ENCODE peak calls at places on chromosomes 7 and 10, in nine cellular contexts. J, C, I, H, A, Z, T, R and Q are unnamed samples. For H3K4me1, the result is how much of the 10 kb centered on the place peaks cover.

GRCh38 chr10:88200637-88201036 is 337.2 kb downstream of the PTEN start:
- DNase-seq in J (no peak), C (no peak), I (no peak), H (no peak), A (no peak), Z (no peak), T (no peak), R (no peak), Q (no peak)

GRCh38 chr10:19815478-19816419 is 483 bp upstream of the PLXDC2 start:
- DNase-seq in J (peak), C (peak), I (peak), H (no peak), A (no peak), Z (peak), T (peak), R (no peak), Q (peak)

GRCh38 chr7:40579401-40579800 is 444.6 kb downstream of the SUGCT start:
- DNase-seq in J (no peak), C (no peak), I (no peak), H (no peak), A (no peak), Z (no peak), T (no peak), R (no peak), Q (no peak)

GRCh38 chr7:110774066-110774465 is 316.9 kb upstream of the LRRN3 start:
- DNase-seq in J (no peak), C (no peak), I (no peak), H (no peak), A (no peak), Z (no peak), T (no peak), R (no peak), Q (no peak)

GRCh38 chr10:7610017-7610416 is 56.7 kb downstream of the ITIH5 start:
- DNase-seq in J (no peak), C (no peak), I (no peak), H (no peak), A (no peak), Z (no peak), T (no peak), R (no peak), Q (no peak)

GRCh38 chr7:134899729-134900128 is 86.6 kb upstream of the AGBL3 start:
- DNase-seq in J (no peak), C (no peak), I (no peak), H (no peak), A (no peak), Z (no peak), T (no peak), R (no peak), Q (no peak)

GRCh38 chr7:85324145-85324799 is 137.4 kb upstream of the SEMA3D start:
- DNase-seq in J (no peak), C (no peak), I (no peak), H (no peak), A (no peak), Z (no peak), T (no peak), R (no peak), Q (no peak)

GRCh38 chr10:86221442-86222335 is 144.9 kb downstream of the GRID1 start:
- DNase-seq in J (no peak), C (no peak), I (no peak), H (no peak), A (no peak), Z (no peak), T (no peak), R (no peak), Q (no peak)

GRCh38 chr7:114574384-114574783 is 159.8 kb downstream of the FOXP2 start:
- DNase-seq in J (no peak), C (no peak), I (no peak), H (no peak), A (no peak), Z (no peak), T (no peak), R (no peak), Q (no peak)

GRCh38 chr7:45873355-45873754 is 473 bp upstream of the CCDC201 start:
- DNase-seq in J (no peak), C (no peak), I (no peak), H (no peak), A (no peak), Z (no peak), T (no peak), R (no peak), Q (no peak)

GRCh38 chr10:63197304-63198092 is 64.4 kb downstream of the NRBF2 start:
- DNase-seq in J (no peak), C (no peak), I (no peak), H (no peak), A (no peak), Z (no peak), T (no peak), R (no peak), Q (no peak)

GRCh38 chr7:117034851-117035462 is 81.7 kb downstream of the ST7 start:
- DNase-seq in J (no peak), C (no peak), I (no peak), H (peak), A (no peak), Z (no peak), T (no peak), R (no peak), Q (no peak)

GRCh38 chr10:25758041-25758457 is 176.0 kb upstream of the MYO3A start:
- DNase-seq in J (no peak), C (no peak), I (no peak), H (no peak), A (no peak), Z (no peak), T (no peak), R (peak), Q (no peak)

GRCh38 chr7:133854739-133855138 is 272.4 kb upstream of the LRGUK start:
- DNase-seq in J (no peak), C (no peak), I (no peak), H (peak), A (no peak), Z (no peak), T (no peak), R (peak), Q (no peak)

GRCh38 chr7:157615852-157616251 is 279.0 kb downstream of the DNAJB6 start:
- DNase-seq in J (no peak), C (peak), I (no peak), H (no peak), A (no peak), Z (no peak), T (no peak), R (no peak), Q (no peak)

GRCh38 chr7:85471312-85471711 is 284.5 kb upstream of the SEMA3D start:
- DNase-seq in J (no peak), C (no peak), I (no peak), H (no peak), A (no peak), Z (no peak), T (no peak), R (no peak), Q (no peak)

GRCh38 chr7:129790136-129790535 is 162.6 kb downstream of the UBE2H start:
- DNase-seq in J (no peak), C (peak), I (no peak), H (no peak), A (no peak), Z (no peak), T (no peak), R (no peak), Q (no peak)

GRCh38 chr10:62056219-62056618 is 154.7 kb downstream of the ARID5B start:
- DNase-seq in J (no peak), C (no peak), I (no peak), H (no peak), A (no peak), Z (no peak), T (no peak), R (no peak), Q (no peak)
- H3K4me1 ChIP-seq in J (half or more), C (under half), I (half or more), H (under half), A (under half), Z (under half), T (half or more), R (under half), Q (under half)

GRCh38 chr7:11341285-11341944 is 367.7 kb downstream of the PHF14 start:
- DNase-seq in J (no peak), C (no peak), I (no peak), H (peak), A (no peak), Z (no peak), T (no peak), R (no peak), Q (no peak)
- H3K27ac ChIP-seq in J (no peak), C (no peak), I (no peak), H (no peak), A (no peak), Z (no peak), T (no peak), R (no peak), Q (no peak)

GRCh38 chr10:60427148-60427547 is 37.5 kb upstream of the ANK3 start:
- DNase-seq in J (no peak), C (no peak), I (no peak), H (no peak), A (no peak), Z (no peak), T (no peak), R (no peak), Q (no peak)

GRCh38 chr10:60425392-60426110 is 35.9 kb upstream of the ANK3 start:
- DNase-seq in J (no peak), C (no peak), I (no peak), H (peak), A (no peak), Z (no peak), T (no peak), R (no peak), Q (no peak)

GRCh38 chr10:60427709-60428386 is 38.2 kb upstream of the ANK3 start:
- DNase-seq in J (no peak), C (no peak), I (no peak), H (no peak), A (no peak), Z (no peak), T (no peak), R (no peak), Q (no peak)

GRCh38 chr10:60424971-60425370 is 35.3 kb upstream of the ANK3 start:
- DNase-seq in J (no peak), C (no peak), I (no peak), H (no peak), A (no peak), Z (no peak), T (no peak), R (no peak), Q (no peak)

GRCh38 chr10:60426425-60426824 is 36.8 kb upstream of the ANK3 start:
- DNase-seq in J (no peak), C (no peak), I (no peak), H (peak), A (no peak), Z (no peak), T (no peak), R (no peak), Q (no peak)
- H3K4me3 ChIP-seq in J (no peak), C (no peak), I (no peak), H (no peak), A (no peak), Z (no peak), T (no peak), R (no peak), Q (no peak)

DNA sequence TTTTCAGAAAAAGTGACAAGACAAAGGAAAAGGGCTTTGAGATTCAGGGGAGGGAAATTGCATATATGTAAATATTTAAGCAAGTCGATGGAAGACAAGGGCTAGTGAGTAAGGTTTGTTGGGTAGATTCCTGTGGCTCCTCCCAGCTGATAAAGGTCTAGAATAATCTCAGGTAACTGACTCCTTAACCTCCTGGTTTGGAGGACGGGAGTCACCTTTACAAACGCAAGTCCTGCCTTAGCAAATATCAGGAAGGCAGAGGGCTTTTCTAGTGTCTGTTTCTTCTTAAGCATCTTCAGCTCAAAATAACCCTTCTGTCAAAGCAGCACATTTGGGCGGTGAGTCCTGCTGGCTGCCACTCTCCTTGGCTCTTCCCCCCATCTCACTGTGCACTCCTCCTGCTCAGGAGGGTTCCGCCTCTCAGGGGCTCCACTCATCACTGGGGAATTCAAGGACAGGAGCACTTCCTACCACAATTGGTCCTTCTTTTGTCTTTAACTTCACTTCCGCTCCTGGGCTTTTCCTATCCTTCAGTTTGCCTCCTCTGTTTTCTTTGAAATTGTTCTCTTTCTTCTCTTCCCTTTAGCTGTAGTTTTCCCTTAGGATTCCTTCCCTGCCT is 496.3 kb upstream of the KLF6 start:
- DNase-seq in J (no peak), C (no peak), I (no peak), H (no peak), A (no peak), Z (no peak), T (no peak), R (no peak), Q (no peak)
- H3K4me1 ChIP-seq in J (under half), C (under half), I (under half), H (under half), A (under half), Z (under half), T (under half), R (under half), Q (under half)

GRCh38 chr10:97182327-97182990 is 3.3 kb downstream of the SLIT1 start:
- DNase-seq in J (peak), C (no peak), I (no peak), H (no peak), A (no peak), Z (no peak), T (no peak), R (no peak), Q (no peak)

GRCh38 chr10:97179731-97180366 is 5.9 kb downstream of the SLIT1 start:
- DNase-seq in J (peak), C (no peak), I (no peak), H (no peak), A (no peak), Z (no peak), T (no peak), R (no peak), Q (peak)

GRCh38 chr10:97180986-97181385 is 4.8 kb downstream of the SLIT1 start:
- DNase-seq in J (peak), C (no peak), I (no peak), H (no peak), A (no peak), Z (no peak), T (no peak), R (no peak), Q (no peak)

GRCh38 chr10:97179311-97179710 is 6.4 kb downstream of the SLIT1 start:
- DNase-seq in J (no peak), C (no peak), I (no peak), H (no peak), A (no peak), Z (no peak), T (no peak), R (no peak), Q (no peak)

DNA sequence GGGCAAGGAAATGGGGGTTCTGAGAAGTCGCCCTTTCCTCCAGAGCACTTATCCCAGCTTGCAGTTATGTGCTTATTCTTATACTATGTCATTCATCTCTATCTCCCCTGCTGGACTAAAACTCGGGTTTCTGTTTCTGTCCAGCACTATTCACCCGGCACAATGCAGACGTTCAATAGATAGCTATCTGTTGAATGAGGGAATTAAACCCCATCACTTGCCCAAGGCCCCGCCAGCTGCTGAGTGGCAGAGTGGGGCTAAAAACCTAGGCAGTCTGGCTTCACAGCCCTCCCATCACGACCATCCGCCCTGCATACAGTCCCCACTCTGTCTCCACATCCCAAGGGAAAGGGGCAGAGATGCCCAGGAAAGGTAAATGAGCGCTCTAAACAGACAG is 5.4 kb downstream of the SLIT1 start:
- DNase-seq in J (no peak), C (no peak), I (no peak), H (no peak), A (no peak), Z (no peak), T (no peak), R (no peak), Q (no peak)
- H3K27ac ChIP-seq in J (no peak), C (no peak), I (no peak), H (no peak), A (no peak), Z (no peak), T (no peak), R (no peak), Q (no peak)

DNA sequence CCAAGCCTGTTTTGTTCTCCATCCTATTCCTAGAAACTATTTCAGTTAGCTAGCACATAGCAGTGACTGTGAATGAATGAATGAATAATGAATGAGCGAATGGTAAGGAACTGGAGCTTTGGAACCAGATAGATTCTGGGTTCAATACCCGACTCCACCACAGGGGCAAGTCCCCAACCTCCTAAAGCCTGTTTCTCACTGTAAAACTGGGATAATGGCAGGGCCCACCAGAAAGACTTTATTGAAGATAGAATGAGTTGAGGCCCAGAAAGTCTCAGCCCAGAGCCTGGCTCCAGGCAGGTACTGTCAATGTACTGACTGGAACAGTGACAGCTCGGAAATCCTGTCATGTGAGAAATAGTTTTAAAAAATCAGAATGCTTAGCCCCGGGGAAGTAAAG is 1.1 kb upstream of the CDH23 start:
- DNase-seq in J (no peak), C (no peak), I (peak), H (no peak), A (no peak), Z (no peak), T (no peak), R (no peak), Q (no peak)
- H3K4me3 ChIP-seq in J (no peak), C (no peak), I (no peak), H (no peak), A (no peak), Z (no peak), T (no peak), R (no peak), Q (no peak)

DNA sequence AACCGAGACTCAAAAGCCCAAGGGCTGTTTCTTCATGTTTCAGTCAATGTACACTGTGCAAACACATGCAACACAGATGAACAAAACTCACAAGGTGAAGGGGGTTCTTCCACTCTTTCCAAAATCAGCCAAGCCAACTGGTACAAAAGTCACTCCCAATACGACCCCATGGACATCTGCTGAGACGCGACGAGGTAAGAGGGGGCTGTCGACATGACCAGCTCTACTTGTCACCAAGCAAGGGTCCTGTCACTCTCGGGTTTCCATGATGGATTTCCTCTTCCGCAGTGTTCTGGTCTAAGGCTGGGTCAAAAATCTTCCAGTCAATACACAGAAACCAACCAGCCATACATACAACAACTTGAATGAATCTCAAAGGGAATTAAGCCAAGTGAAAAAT is 37.8 kb downstream of the CTBP2 start:
- DNase-seq in J (peak), C (no peak), I (no peak), H (no peak), A (no peak), Z (no peak), T (no peak), R (no peak), Q (no peak)
- H3K4me1 ChIP-seq in J (under half), C (half or more), I (half or more), H (under half), A (under half), Z (under half), T (half or more), R (under half), Q (half or more)